ENCODE peak calls at places on chromosomes 6 and 20, in ten cellular contexts. M, P, N, F, H, E, W, G, K and J are unnamed samples.
A peak's percentile ranks its signal among the peaks of the same experiment; 100 is the strongest.

GRCh38 chr6:100549406-100550167 is 84.9 kb upstream of the SIM1 start:
- DNase-seq in G (peak; percentile 73), W (no peak), M (no peak), E (no peak), H (peak; percentile 15), P (peak; percentile 69), K (no peak), F (no peak), N (no peak), J (peak; percentile 23)

GRCh38 chr6:168711049-168711640 is 270.2 kb downstream of the SMOC2 start:
- DNase-seq in E (no peak), G (peak; percentile 0), K (no peak), H (no peak), N (no peak), W (no peak), P (peak; percentile 11), F (no peak), M (no peak), J (no peak)

GRCh38 chr20:5153152-5153467 is 26.3 kb downstream of the CDS2 start:
- DNase-seq in G (no peak), H (no peak), W (no peak), M (no peak), F (no peak), N (no peak), E (no peak), K (no peak), P (no peak), J (no peak)

GRCh38 chr6:19465760-19466159 is 371.4 kb upstream of the ID4 start:
- DNase-seq in K (no peak), F (no peak), P (peak; percentile 84), W (no peak), N (no peak), E (no peak), G (peak; percentile 37), M (no peak), H (peak; percentile 20), J (peak; percentile 32)

GRCh38 chr6:34377984-34378383 is 14.5 kb downstream of the NUDT3 start:
- DNase-seq in N (no peak), M (no peak), E (no peak), H (no peak), F (no peak), G (no peak), P (no peak), W (no peak), K (no peak), J (no peak)

GRCh38 chr6:166495487-166496314 is 90.8 kb downstream of the RAMACL start:
- DNase-seq in W (no peak), N (no peak), H (no peak), M (no peak), K (no peak), E (no peak), G (no peak), F (no peak), P (no peak), J (no peak)

GRCh38 chr6:41548098-41548840 is 2.1 kb downstream of the FOXP4 start:
- DNase-seq in N (no peak), P (no peak), K (peak; percentile 64), W (no peak), H (no peak), G (no peak), E (no peak), F (peak; percentile 53), M (no peak), J (no peak)

GRCh38 chr20:32564921-32565734 is 20.0 kb downstream of the NOL4L start:
- DNase-seq in W (peak; percentile 55), K (peak; percentile 87), P (no peak), E (no peak), F (peak; percentile 65), H (no peak), M (peak; percentile 57), G (no peak), N (peak; percentile 57), J (no peak)

GRCh38 chr6:107493158-107494057 is 3.5 kb downstream of the SOBP start:
- DNase-seq in K (peak; percentile 38), G (peak; percentile 27), F (peak; percentile 61), M (no peak), E (no peak), H (no peak), P (peak; percentile 74), N (no peak), W (no peak), J (peak; percentile 58)

GRCh38 chr6:137928286-137928685 is 61.2 kb downstream of the TNFAIP3 start:
- DNase-seq in P (no peak), N (no peak), E (no peak), H (no peak), F (no peak), G (no peak), M (peak; percentile 24), K (peak; percentile 22), W (peak; percentile 39), J (no peak)

DNA sequence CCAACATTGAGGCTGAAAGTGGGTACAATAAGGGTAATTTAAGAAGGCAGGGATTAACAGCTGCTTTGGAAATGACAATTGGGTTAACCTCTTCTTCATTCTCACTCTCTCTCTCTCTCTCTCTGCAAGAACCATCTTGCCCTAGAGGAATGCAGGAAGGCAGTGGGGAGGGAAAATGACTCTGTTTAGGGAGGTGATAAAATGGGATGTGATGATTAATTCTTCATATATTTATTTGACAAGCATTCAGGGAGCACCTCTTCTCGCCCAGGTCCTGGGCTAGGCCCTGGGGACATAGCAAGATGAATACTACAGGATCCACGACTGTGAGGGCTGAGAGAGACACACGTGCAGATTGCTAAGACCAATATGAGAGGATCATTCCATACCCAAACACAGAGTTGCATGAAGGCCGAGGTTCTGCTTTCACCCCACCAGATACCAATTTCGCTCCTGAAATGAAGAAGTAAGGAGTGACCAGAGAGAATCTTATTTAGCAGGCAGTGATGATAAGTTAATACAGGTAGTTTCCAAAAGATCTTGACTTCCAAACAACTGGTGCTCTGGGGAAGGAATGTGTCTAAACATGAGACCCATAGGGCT is 13.3 kb upstream of the PTPN1 start:
- DNase-seq in N (no peak), W (no peak), K (no peak), F (no peak), G (no peak), P (no peak), H (peak; percentile 97), E (no peak), M (no peak), J (peak; percentile 99)
- H3K4me3 ChIP-seq in N (no peak overlapping the region), W (no peak overlapping the region), K (no peak overlapping the region), F (no peak overlapping the region), G (no peak overlapping the region), P (no peak overlapping the region), H (no peak overlapping the region), E (no peak overlapping the region), M (no peak overlapping the region), J (no peak overlapping the region)

GRCh38 chr20:46501961-46502360 is 11.4 kb downstream of the ZNF334 start:
- DNase-seq in W (no peak), N (no peak), K (no peak), E (no peak), G (no peak), M (no peak), P (no peak), F (no peak), H (no peak), J (no peak)
- H3K4me3 ChIP-seq in W (no peak overlapping the region), N (no peak overlapping the region), K (no peak overlapping the region), E (no peak overlapping the region), G (no peak overlapping the region), M (no peak overlapping the region), P (peak overlapping the region; percentile 40), F (no peak overlapping the region), H (no peak overlapping the region), J (no peak overlapping the region)

DNA sequence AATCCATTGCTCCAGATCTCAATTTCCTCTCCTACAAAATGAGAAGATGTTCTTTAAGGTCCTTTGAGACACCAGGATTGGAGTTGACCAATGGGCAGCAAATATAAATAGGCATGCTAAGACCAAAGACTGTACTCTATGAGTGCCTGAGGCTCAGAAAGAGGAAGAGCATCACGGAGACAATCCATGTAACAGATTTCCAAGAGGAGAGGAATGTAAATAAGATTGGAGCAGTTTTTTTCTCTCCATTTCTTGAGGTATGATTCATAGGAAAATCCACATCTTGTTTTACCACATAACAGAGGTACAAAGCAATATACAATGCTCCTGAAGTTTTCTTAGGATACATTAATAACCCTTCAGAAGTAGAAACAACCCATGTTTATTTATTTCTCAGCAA is 109.8 kb downstream of the UBE3D start:
- DNase-seq in G (peak; percentile 34), M (no peak), E (no peak), H (peak; percentile 70), N (no peak), F (no peak), P (peak; percentile 69), W (no peak), K (no peak), J (peak; percentile 75)
- H3K4me3 ChIP-seq in G (no peak overlapping the region), M (no peak overlapping the region), E (no peak overlapping the region), H (no peak overlapping the region), N (no peak overlapping the region), F (no peak overlapping the region), P (no peak overlapping the region), W (no peak overlapping the region), K (no peak overlapping the region), J (no peak overlapping the region)

GRCh38 chr6:28553384-28553985 is 27.8 kb downstream of the GPX5 start:
- DNase-seq in F (no peak), K (no peak), W (no peak), P (no peak), G (no peak), E (no peak), N (no peak), M (no peak), H (no peak), J (no peak)

GRCh38 chr6:28555136-28555535 is 29.5 kb downstream of the GPX5 start:
- DNase-seq in M (no peak), G (no peak), N (no peak), F (no peak), H (no peak), K (no peak), W (no peak), E (no peak), P (no peak), J (no peak)

GRCh38 chr6:28551891-28552666 is 26.4 kb downstream of the GPX5 start:
- DNase-seq in G (no peak), H (no peak), P (no peak), E (no peak), W (no peak), M (no peak), K (no peak), N (no peak), F (no peak), J (no peak)

GRCh38 chr6:28558629-28559028 is 32.9 kb downstream of the GPX5 start:
- DNase-seq in M (no peak), E (no peak), P (no peak), F (no peak), N (no peak), G (no peak), W (no peak), H (no peak), K (no peak), J (no peak)

DNA sequence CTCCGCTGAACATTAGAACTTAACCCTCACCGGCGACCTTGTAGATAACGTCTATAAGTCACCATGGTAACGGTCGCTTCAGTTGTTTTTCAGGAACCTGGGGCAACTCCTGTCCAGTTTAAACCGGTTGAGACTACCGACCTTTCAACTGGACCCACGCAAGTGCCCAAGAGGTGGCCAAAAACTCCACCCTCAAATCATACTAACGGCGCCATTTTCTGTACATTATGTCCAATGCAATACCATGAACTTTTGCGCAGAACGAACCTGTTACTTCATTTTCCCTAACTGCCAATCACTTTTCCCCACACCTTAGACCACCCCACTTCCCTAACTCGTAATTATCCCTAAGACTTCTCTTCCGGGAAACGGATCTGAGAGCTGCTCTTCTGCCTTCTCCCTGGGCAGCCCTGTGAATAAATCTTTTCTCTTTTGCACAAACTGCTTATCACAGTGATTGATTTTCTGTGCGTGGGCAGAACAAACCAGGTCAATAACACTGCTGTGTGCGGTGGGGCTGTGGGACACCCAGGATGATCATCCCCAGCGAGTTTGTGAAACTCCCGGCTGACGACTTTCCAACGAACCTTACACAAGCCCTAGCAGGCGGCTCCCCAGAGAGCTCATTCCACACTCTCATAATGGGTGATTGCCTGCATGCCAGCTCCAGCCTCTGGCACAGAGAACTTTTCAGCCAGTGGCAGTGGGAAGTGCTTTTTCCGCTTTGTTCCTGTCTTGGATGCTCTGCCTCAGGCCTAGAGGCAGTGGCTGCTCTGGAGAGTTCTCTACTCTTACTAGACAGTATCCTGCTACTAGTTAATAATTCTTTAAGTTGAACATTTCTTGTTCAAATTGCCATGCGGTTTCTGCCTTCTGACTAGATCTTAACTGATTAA is 28.6 kb downstream of the GPX5 start:
- DNase-seq in G (no peak), H (peak; percentile 10), F (no peak), M (no peak), E (no peak), N (no peak), K (no peak), W (no peak), P (no peak), J (no peak)
- H3K4me3 ChIP-seq in G (peak overlapping the region; percentile 20), H (peak overlapping the region; percentile 28), F (no peak overlapping the region), M (peak overlapping the region; percentile 21), E (no peak overlapping the region), N (peak overlapping the region; percentile 57), K (peak overlapping the region; percentile 46), W (no peak overlapping the region), P (no peak overlapping the region), J (peak overlapping the region; percentile 11)